ENCODE peak calls at places on chromosomes 16 and 17, in eight cellular contexts. One of them, this sample, is unnamed.
A peak's percentile ranks its signal among the peaks of the same experiment; 100 is the strongest.

GRCh38 chr16:83143788-83144187 is 517.0 kb downstream of the CDH13 start:
- DNase-seq in gastrocnemius medialis: no peak
- DNase-seq in endothelial cell of umbilical vein: no peak
- DNase-seq in RWPE2: no peak
- DNase-seq in endodermal cell: peak; percentile 84
- DNase-seq in mucosa of descending colon: no peak
- DNase-seq in fibroblast of lung: peak; percentile 91
- DNase-seq in sigmoid colon: no peak
- DNase-seq in this sample: no peak

GRCh38 chr17:81493198-81494038 is 19.2 kb downstream of the ACTG1 start:
- DNase-seq in gastrocnemius medialis: no peak
- DNase-seq in RWPE2: no peak
- DNase-seq in sigmoid colon: no peak
- DNase-seq in mucosa of descending colon: no peak
- DNase-seq in fibroblast of lung: no peak
- DNase-seq in endodermal cell: peak; percentile 77
- DNase-seq in endothelial cell of umbilical vein: no peak
- DNase-seq in this sample: no peak

GRCh38 chr17:45077643-45078042 is 16.5 kb downstream of the NMT1 start:
- DNase-seq in gastrocnemius medialis: no peak
- DNase-seq in endothelial cell of umbilical vein: no peak
- DNase-seq in sigmoid colon: no peak
- DNase-seq in RWPE2: no peak
- DNase-seq in fibroblast of lung: no peak
- DNase-seq in endodermal cell: no peak
- DNase-seq in mucosa of descending colon: no peak
- DNase-seq in this sample: no peak

GRCh38 chr17:74369221-74369620 is 1.9 kb downstream of the GPR142 start:
- DNase-seq in gastrocnemius medialis: no peak
- DNase-seq in endodermal cell: peak; percentile 90
- DNase-seq in endothelial cell of umbilical vein: no peak
- DNase-seq in fibroblast of lung: no peak
- DNase-seq in mucosa of descending colon: peak; percentile 66
- DNase-seq in RWPE2: no peak
- DNase-seq in sigmoid colon: no peak
- DNase-seq in this sample: peak; percentile 80

GRCh38 chr17:62854026-62854425 is 45.9 kb upstream of the MARCHF10 start:
- DNase-seq in endodermal cell: no peak
- DNase-seq in sigmoid colon: no peak
- DNase-seq in mucosa of descending colon: no peak
- DNase-seq in RWPE2: no peak
- DNase-seq in fibroblast of lung: no peak
- DNase-seq in gastrocnemius medialis: no peak
- DNase-seq in endothelial cell of umbilical vein: no peak
- DNase-seq in this sample: no peak

GRCh38 chr17:49388692-49389513 is 25.8 kb downstream of the PHB1 start:
- DNase-seq in fibroblast of lung: peak; percentile 15
- DNase-seq in RWPE2: no peak
- DNase-seq in mucosa of descending colon: no peak
- DNase-seq in gastrocnemius medialis: no peak
- DNase-seq in endothelial cell of umbilical vein: no peak
- DNase-seq in endodermal cell: no peak
- DNase-seq in sigmoid colon: no peak
- DNase-seq in this sample: no peak

GRCh38 chr16:75379911-75380847 is 53.1 kb downstream of the CFDP1 start:
- DNase-seq in endothelial cell of umbilical vein: peak; percentile 17
- DNase-seq in fibroblast of lung: no peak
- DNase-seq in RWPE2: no peak
- DNase-seq in mucosa of descending colon: no peak
- DNase-seq in endodermal cell: no peak
- DNase-seq in sigmoid colon: no peak
- DNase-seq in gastrocnemius medialis: no peak
- DNase-seq in this sample: no peak

GRCh38 chr16:85056211-85056748 is 28.7 kb downstream of the KIAA0513 start:
- DNase-seq in sigmoid colon: no peak
- DNase-seq in RWPE2: no peak
- DNase-seq in mucosa of descending colon: no peak
- DNase-seq in endodermal cell: peak; percentile 76
- DNase-seq in fibroblast of lung: peak; percentile 31
- DNase-seq in endothelial cell of umbilical vein: peak; percentile 35
- DNase-seq in gastrocnemius medialis: no peak
- DNase-seq in this sample: no peak

GRCh38 chr16:74480150-74481029 is 59.1 kb upstream of the CLEC18B start:
- DNase-seq in fibroblast of lung: peak; percentile 50
- DNase-seq in mucosa of descending colon: peak; percentile 73
- DNase-seq in RWPE2: peak; percentile 74
- DNase-seq in sigmoid colon: no peak
- DNase-seq in endodermal cell: no peak
- DNase-seq in gastrocnemius medialis: peak; percentile 5
- DNase-seq in endothelial cell of umbilical vein: no peak
- DNase-seq in this sample: no peak

GRCh38 chr17:71741836-71742235 is 379.0 kb upstream of the SOX9 start:
- DNase-seq in gastrocnemius medialis: no peak
- DNase-seq in endodermal cell: no peak
- DNase-seq in sigmoid colon: no peak
- DNase-seq in fibroblast of lung: peak; percentile 47
- DNase-seq in mucosa of descending colon: no peak
- DNase-seq in endothelial cell of umbilical vein: no peak
- DNase-seq in RWPE2: no peak
- DNase-seq in this sample: no peak

GRCh38 chr17:12568358-12569251 is 97.1 kb upstream of the MYOCD start:
- DNase-seq in fibroblast of lung: no peak
- DNase-seq in RWPE2: no peak
- DNase-seq in endodermal cell: no peak
- DNase-seq in mucosa of descending colon: no peak
- DNase-seq in gastrocnemius medialis: no peak
- DNase-seq in endothelial cell of umbilical vein: no peak
- DNase-seq in sigmoid colon: no peak
- DNase-seq in this sample: no peak

DNA sequence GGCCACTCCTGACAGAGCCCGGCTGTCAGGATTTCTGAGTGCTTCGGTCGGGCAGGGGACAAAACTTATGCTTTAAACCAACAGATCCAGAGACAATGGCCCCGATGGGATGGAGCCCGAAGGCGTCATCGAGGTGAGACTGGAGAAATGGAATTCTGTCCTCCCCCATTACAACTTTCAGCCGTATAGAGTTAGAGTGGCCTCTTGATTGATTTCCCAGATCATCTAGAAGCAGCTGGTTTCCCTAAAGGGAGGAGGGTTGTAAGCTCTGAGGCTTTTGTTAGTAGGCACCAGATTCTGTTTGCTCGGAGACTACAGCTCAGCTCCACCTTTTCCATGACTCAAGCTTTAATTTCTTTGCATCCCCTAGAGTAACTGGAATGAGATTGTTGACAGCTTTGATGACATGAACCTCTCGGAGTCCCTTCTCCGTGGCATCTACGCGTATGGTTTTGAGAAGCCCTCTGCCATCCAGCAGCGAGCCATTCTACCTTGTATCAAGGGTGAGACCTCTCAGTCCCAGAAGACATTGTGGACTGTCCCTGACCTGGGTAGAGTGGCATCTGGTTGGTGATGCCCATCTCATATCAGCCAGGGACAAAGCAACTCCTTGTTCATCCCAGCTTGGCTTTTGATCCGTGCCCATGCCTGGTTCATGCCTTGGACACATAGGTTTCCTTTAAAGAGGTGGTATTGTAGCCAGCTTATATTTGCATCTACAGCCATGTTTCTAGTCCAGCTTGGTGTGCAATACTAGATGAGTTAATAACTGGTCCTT is 5.1 kb upstream of the CD68 start:
- DNase-seq in mucosa of descending colon: peak; percentile 7
- DNase-seq in endodermal cell: peak; percentile 45
- DNase-seq in RWPE2: no peak
- DNase-seq in gastrocnemius medialis: no peak
- DNase-seq in endothelial cell of umbilical vein: no peak
- DNase-seq in fibroblast of lung: no peak
- DNase-seq in sigmoid colon: no peak
- DNase-seq in this sample: no peak
- H3K36me3 ChIP-seq in mucosa of descending colon: peaks cover 27% of the 10 kb centered on the region
- H3K36me3 ChIP-seq in endodermal cell: peaks cover 77% of the 10 kb centered on the region
- H3K36me3 ChIP-seq in RWPE2: peaks cover 84% of the 10 kb centered on the region
- H3K36me3 ChIP-seq in gastrocnemius medialis: peaks cover 70% of the 10 kb centered on the region
- H3K36me3 ChIP-seq in endothelial cell of umbilical vein: peaks cover 34% of the 10 kb centered on the region
- H3K36me3 ChIP-seq in fibroblast of lung: peaks cover 47% of the 10 kb centered on the region
- H3K36me3 ChIP-seq in sigmoid colon: peaks cover 75% of the 10 kb centered on the region
- H3K36me3 ChIP-seq in this sample: peaks cover 71% of the 10 kb centered on the region

DNA sequence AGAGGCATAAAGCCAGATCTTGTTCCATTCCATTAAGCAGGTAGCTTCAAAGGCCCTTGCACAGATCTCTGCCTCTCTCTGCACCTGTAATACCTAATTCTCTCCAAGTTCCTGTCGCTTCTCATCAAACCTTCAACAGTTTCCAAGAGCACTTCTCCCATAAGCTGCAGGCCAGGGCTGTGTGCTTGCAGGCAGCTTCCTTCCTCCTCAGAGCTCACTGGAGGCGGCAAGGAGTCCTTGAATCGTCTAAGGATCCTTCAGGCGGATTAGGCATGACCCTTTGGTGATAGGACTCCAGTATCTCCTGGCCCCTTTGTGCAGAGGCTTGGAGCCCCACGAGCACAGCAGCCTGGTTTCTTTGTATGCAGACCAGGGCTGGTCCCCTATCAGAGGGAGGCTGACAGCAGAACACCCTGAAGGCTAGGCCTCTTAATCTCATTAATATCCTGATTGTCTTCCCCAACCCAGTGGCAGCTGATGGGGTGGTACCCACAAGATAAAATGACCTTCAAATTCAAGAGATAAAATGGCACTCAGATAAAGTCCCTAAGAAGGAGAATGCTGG is 19.8 kb downstream of the HNF1B start:
- DNase-seq in gastrocnemius medialis: no peak
- DNase-seq in RWPE2: no peak
- DNase-seq in mucosa of descending colon: no peak
- DNase-seq in sigmoid colon: no peak
- DNase-seq in endothelial cell of umbilical vein: no peak
- DNase-seq in fibroblast of lung: no peak
- DNase-seq in endodermal cell: peak; percentile 91
- DNase-seq in this sample: no peak
- H3K4me1 ChIP-seq in gastrocnemius medialis: no peaks in the 10 kb centered on the region
- H3K4me1 ChIP-seq in RWPE2: no peaks in the 10 kb centered on the region
- H3K4me1 ChIP-seq in mucosa of descending colon: peaks cover 51% of the 10 kb centered on the region
- H3K4me1 ChIP-seq in sigmoid colon: no peaks in the 10 kb centered on the region
- H3K4me1 ChIP-seq in endothelial cell of umbilical vein: no peaks in the 10 kb centered on the region
- H3K4me1 ChIP-seq in fibroblast of lung: no peaks in the 10 kb centered on the region
- H3K4me1 ChIP-seq in endodermal cell: peaks cover 35% of the 10 kb centered on the region
- H3K4me1 ChIP-seq in this sample: no peaks in the 10 kb centered on the region

GRCh38 chr17:31374503-31374902 is 17.0 kb upstream of the RAB11FIP4 start:
- DNase-seq in sigmoid colon: no peak
- DNase-seq in fibroblast of lung: no peak
- DNase-seq in endothelial cell of umbilical vein: no peak
- DNase-seq in mucosa of descending colon: no peak
- DNase-seq in RWPE2: no peak
- DNase-seq in endodermal cell: no peak
- DNase-seq in gastrocnemius medialis: no peak
- DNase-seq in this sample: no peak

GRCh38 chr17:31374083-31374447 is 17.4 kb upstream of the RAB11FIP4 start:
- DNase-seq in endothelial cell of umbilical vein: no peak
- DNase-seq in sigmoid colon: no peak
- DNase-seq in fibroblast of lung: no peak
- DNase-seq in endodermal cell: no peak
- DNase-seq in gastrocnemius medialis: no peak
- DNase-seq in RWPE2: no peak
- DNase-seq in mucosa of descending colon: no peak
- DNase-seq in this sample: no peak

GRCh38 chr17:31381165-31381668 is 10.3 kb upstream of the RAB11FIP4 start:
- DNase-seq in endothelial cell of umbilical vein: no peak
- DNase-seq in gastrocnemius medialis: no peak
- DNase-seq in mucosa of descending colon: no peak
- DNase-seq in fibroblast of lung: no peak
- DNase-seq in sigmoid colon: no peak
- DNase-seq in RWPE2: no peak
- DNase-seq in endodermal cell: no peak
- DNase-seq in this sample: no peak

GRCh38 chr17:31378638-31379037 is 12.8 kb upstream of the RAB11FIP4 start:
- DNase-seq in mucosa of descending colon: no peak
- DNase-seq in endodermal cell: peak; percentile 88
- DNase-seq in sigmoid colon: no peak
- DNase-seq in fibroblast of lung: no peak
- DNase-seq in RWPE2: no peak
- DNase-seq in gastrocnemius medialis: no peak
- DNase-seq in endothelial cell of umbilical vein: no peak
- DNase-seq in this sample: no peak

DNA sequence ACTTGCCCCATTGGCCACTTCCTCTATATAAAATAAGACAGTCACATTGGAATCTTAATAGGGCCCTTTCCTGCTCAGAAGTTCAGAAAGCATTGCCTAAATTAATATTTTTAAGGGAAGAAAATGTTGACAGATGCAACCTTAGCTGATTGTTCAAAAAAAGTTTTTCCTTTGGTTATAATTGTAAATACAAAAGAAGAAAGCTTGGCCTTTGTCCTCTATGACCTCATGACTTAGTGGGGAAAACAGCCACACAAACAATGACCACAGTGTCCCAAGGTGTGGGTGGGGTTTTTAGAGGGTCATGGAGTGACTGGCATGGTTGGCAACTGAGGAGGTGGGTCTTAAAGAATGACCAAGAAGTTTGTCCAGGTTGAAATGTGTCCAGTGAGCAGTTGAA is 11.7 kb upstream of the RAB11FIP4 start:
- DNase-seq in endothelial cell of umbilical vein: no peak
- DNase-seq in endodermal cell: no peak
- DNase-seq in RWPE2: no peak
- DNase-seq in gastrocnemius medialis: no peak
- DNase-seq in sigmoid colon: no peak
- DNase-seq in mucosa of descending colon: no peak
- DNase-seq in fibroblast of lung: no peak
- DNase-seq in this sample: no peak
- H3K36me3 ChIP-seq in endothelial cell of umbilical vein: peaks cover 4% of the 10 kb centered on the region
- H3K36me3 ChIP-seq in endodermal cell: peaks cover 31% of the 10 kb centered on the region
- H3K36me3 ChIP-seq in RWPE2: peaks cover 35% of the 10 kb centered on the region
- H3K36me3 ChIP-seq in gastrocnemius medialis: peaks cover 3% of the 10 kb centered on the region
- H3K36me3 ChIP-seq in sigmoid colon: peaks cover 19% of the 10 kb centered on the region
- H3K36me3 ChIP-seq in mucosa of descending colon: no peaks in the 10 kb centered on the region
- H3K36me3 ChIP-seq in fibroblast of lung: no peaks in the 10 kb centered on the region
- H3K36me3 ChIP-seq in this sample: peaks cover 15% of the 10 kb centered on the region

DNA sequence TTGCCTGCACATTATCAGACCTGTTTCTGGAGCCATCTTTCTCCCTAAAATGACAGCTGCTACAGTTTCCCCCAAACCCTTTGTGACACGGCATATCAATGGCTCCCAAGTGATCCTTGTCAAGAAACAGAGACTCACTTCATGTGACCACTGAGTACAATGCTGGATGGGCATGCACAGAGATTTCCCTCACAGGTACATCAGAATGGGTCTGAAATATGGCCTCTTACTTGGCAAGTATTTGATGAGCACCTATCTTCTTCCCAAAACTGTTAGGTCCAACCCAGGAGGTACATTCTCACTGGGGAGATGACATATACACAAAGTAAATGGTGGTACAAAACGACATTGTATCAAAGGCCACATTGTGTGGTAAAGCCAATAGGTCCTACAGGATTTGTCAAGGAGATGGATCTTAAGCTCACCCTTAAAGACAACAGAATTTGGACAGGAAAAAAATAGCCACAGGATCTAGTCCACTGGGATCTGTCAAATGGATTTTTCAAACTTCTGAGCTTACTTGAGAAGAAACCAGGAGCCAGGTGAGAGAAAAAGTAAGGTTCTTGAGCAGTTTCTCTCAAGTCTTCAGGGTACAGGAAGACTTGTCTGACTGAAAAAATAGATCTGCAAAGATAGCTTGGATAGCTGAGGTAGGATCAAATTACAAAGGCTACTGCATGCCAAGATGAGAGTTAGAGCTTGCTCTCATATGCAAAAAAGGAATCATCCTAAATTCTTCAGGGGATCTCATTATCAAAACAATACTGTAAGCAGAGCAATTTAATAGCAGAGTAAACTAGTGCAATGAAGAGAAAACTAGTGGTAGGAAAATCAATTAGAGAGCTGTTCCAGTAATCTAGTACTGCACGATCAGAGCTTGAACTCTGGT is 28.8 kb downstream of the RNF43 start:
- DNase-seq in gastrocnemius medialis: no peak
- DNase-seq in sigmoid colon: no peak
- DNase-seq in mucosa of descending colon: no peak
- DNase-seq in endothelial cell of umbilical vein: no peak
- DNase-seq in fibroblast of lung: peak; percentile 14
- DNase-seq in RWPE2: no peak
- DNase-seq in endodermal cell: no peak
- DNase-seq in this sample: no peak
- H3K4me1 ChIP-seq in gastrocnemius medialis: no peaks in the 10 kb centered on the region
- H3K4me1 ChIP-seq in sigmoid colon: no peaks in the 10 kb centered on the region
- H3K4me1 ChIP-seq in mucosa of descending colon: peaks cover 30% of the 10 kb centered on the region
- H3K4me1 ChIP-seq in endothelial cell of umbilical vein: peaks cover 7% of the 10 kb centered on the region
- H3K4me1 ChIP-seq in fibroblast of lung: no peaks in the 10 kb centered on the region
- H3K4me1 ChIP-seq in RWPE2: peaks cover 41% of the 10 kb centered on the region
- H3K4me1 ChIP-seq in endodermal cell: no peaks in the 10 kb centered on the region
- H3K4me1 ChIP-seq in this sample: peaks cover 15% of the 10 kb centered on the region